ENCODE peak calls at places on chromosomes 6 and 20, in six cellular contexts. M is activated CD4-positive, alpha-beta memory T cell treated with anti-CD3 and anti-CD28 coated beads for 36 hours; J is SK-N-SH; F is NCI-H446; B is PC-3; A is foreskin fibroblast. S is an unnamed sample.

GRCh38 chr6:129749749-129750120 is 39.8 kb upstream of the ARHGAP18 start:
- DNase-seq in M (no peak), J (no peak), F (no peak), B (peak; percentile 76), A (peak; percentile 83), S (no peak)

GRCh38 chr20:36154696-36155628 is at the start of gene EPB41L1:
- DNase-seq in M (no peak), J (peak; percentile 73), F (no peak), B (peak; percentile 11), A (peak; percentile 62), S (peak; percentile 53)

GRCh38 chr6:116200619-116201249 is 53.1 kb downstream of the TSPYL4 start:
- DNase-seq in M (no peak), J (no peak), F (no peak), B (no peak), A (no peak), S (no peak)

GRCh38 chr6:90025418-90026089 is 131.3 kb downstream of the GJA10 start:
- DNase-seq in M (peak; percentile 77), J (peak; percentile 59), F (no peak), B (peak; percentile 87), A (peak; percentile 94), S (no peak)

GRCh38 chr6:89050155-89050554 is 30.4 kb upstream of the PNRC1 start:
- DNase-seq in M (no peak), J (no peak), F (no peak), B (no peak), A (peak; percentile 59), S (no peak)

GRCh38 chr6:31829633-31830492 is 2.3 kb downstream of the HSPA1B start:
- DNase-seq in M (no peak), J (no peak), F (peak; percentile 19), B (peak; percentile 65), A (peak; percentile 63), S (no peak)

GRCh38 chr20:46132705-46133120 is 14.6 kb downstream of the CD40 start:
- DNase-seq in M (peak; percentile 73), J (peak; percentile 88), F (no peak), B (peak; percentile 76), A (peak; percentile 79), S (peak; percentile 92)

GRCh38 chr6:3124667-3125066 is 6.2 kb downstream of the BPHL start:
- DNase-seq in M (no peak), J (no peak), F (no peak), B (no peak), A (no peak), S (no peak)

GRCh38 chr6:157486632-157487031 is 105.6 kb downstream of the ZDHHC14 start:
- DNase-seq in M (no peak), J (no peak), F (no peak), B (no peak), A (no peak), S (no peak)

GRCh38 chr6:122482750-122483080 is 11.1 kb upstream of the SERINC1 start:
- DNase-seq in M (no peak), J (no peak), F (no peak), B (no peak), A (no peak), S (no peak)

GRCh38 chr6:11606287-11606686 is 68.7 kb downstream of the TMEM170B start:
- DNase-seq in M (no peak), J (no peak), F (no peak), B (no peak), A (peak; percentile 46), S (no peak)

GRCh38 chr6:14084388-14084787 is 33.2 kb upstream of the CD83 start:
- DNase-seq in M (no peak), J (no peak), F (no peak), B (no peak), A (no peak), S (no peak)

GRCh38 chr6:36599791-36600209 is 5.6 kb downstream of the SRSF3 start:
- DNase-seq in M (peak; percentile 88), J (peak; percentile 51), F (no peak), B (no peak), A (peak; percentile 74), S (peak; percentile 47)

GRCh38 chr6:84422380-84422968 is 195.0 kb upstream of the CEP162 start:
- DNase-seq in M (peak; percentile 23), J (peak; percentile 12), F (peak; percentile 4), B (peak; percentile 18), A (no peak), S (peak; percentile 75)

GRCh38 chr6:40881501-40881900 is 157.5 kb downstream of the UNC5CL start:
- DNase-seq in M (no peak), J (no peak), F (no peak), B (no peak), A (no peak), S (no peak)

GRCh38 chr6:151452750-151453427 is 963 bp upstream of the RMND1 start:
- DNase-seq in M (peak; percentile 11), J (peak; percentile 23), F (no peak), B (peak; percentile 55), A (peak; percentile 67), S (no peak)

GRCh38 chr6:34490390-34491090 is 24.7 kb downstream of the PACSIN1 start:
- DNase-seq in M (no peak), J (no peak), F (no peak), B (no peak), A (no peak), S (peak; percentile 56)

GRCh38 chr6:134956676-134957075 is 6.8 kb upstream of the ALDH8A1 start:
- DNase-seq in M (no peak), J (no peak), F (no peak), B (no peak), A (no peak), S (no peak)

GRCh38 chr6:108484016-108484415 is 76.7 kb upstream of the FOXO3 start:
- DNase-seq in M (no peak), J (no peak), F (no peak), B (no peak), A (no peak), S (no peak)

GRCh38 chr6:21598662-21599061 is 5.1 kb downstream of the SOX4 start:
- DNase-seq in M (no peak), J (no peak), F (no peak), B (peak; percentile 19), A (peak; percentile 5), S (no peak)

GRCh38 chr6:47822856-47823554 is 41.2 kb downstream of the OPN5 start:
- DNase-seq in M (no peak), J (no peak), F (no peak), B (peak; percentile 32), A (no peak), S (no peak)

GRCh38 chr20:34717230-34718095 is 13.3 kb downstream of the TP53INP2 start:
- DNase-seq in M (no peak), J (no peak), F (no peak), B (no peak), A (no peak), S (no peak)

GRCh38 chr20:59645316-59645715 is 41.0 kb downstream of the PHACTR3 start:
- DNase-seq in M (no peak), J (no peak), F (no peak), B (no peak), A (no peak), S (no peak)

GRCh38 chr6:142342986-142343385 is 41.2 kb downstream of the ADGRG6 start:
- DNase-seq in M (no peak), J (no peak), F (no peak), B (peak; percentile 63), A (no peak), S (no peak)

GRCh38 chr6:116010400-116011095 is 50.1 kb downstream of the FRK start:
- DNase-seq in M (peak; percentile 65), J (peak; percentile 40), F (peak; percentile 63), B (peak; percentile 80), A (peak; percentile 89), S (peak; percentile 58)

GRCh38 chr6:160247457-160247883 is 11.2 kb downstream of the SLC22A2 start:
- DNase-seq in M (no peak), J (no peak), F (no peak), B (no peak), A (no peak), S (no peak)

GRCh38 chr6:22828179-22829062 is 259.1 kb downstream of the HDGFL1 start:
- DNase-seq in M (no peak), J (peak; percentile 72), F (no peak), B (peak; percentile 97), A (peak; percentile 95), S (peak; percentile 72)

GRCh38 chr20:62606551-62607201 is 35.6 kb upstream of the SLCO4A1 start:
- DNase-seq in M (no peak), J (no peak), F (no peak), B (no peak), A (peak; percentile 55), S (peak; percentile 62)

GRCh38 chr20:51594206-51594998 is 51.9 kb upstream of the NFATC2 start:
- DNase-seq in M (no peak), J (no peak), F (no peak), B (no peak), A (no peak), S (no peak)

GRCh38 chr6:105606871-105607421 is 204.1 kb upstream of the PREP start:
- DNase-seq in M (no peak), J (no peak), F (no peak), B (no peak), A (no peak), S (no peak)

GRCh38 chr6:25010917-25011625 is 75.3 kb upstream of the RIPOR2 start:
- DNase-seq in M (no peak), J (no peak), F (no peak), B (peak; percentile 65), A (peak; percentile 66), S (no peak)

GRCh38 chr6:31402324-31403282 is 792 bp upstream of the MICA start:
- DNase-seq in M (peak; percentile 58), J (no peak), F (no peak), B (peak; percentile 35), A (peak; percentile 61), S (no peak)

GRCh38 chr20:9235518-9235917 is 166.6 kb downstream of the PLCB4 start:
- DNase-seq in M (no peak), J (no peak), F (no peak), B (peak; percentile 83), A (peak; percentile 89), S (no peak)

GRCh38 chr6:98716341-98716740 is 118.0 kb upstream of the POU3F2 start:
- DNase-seq in M (no peak), J (no peak), F (no peak), B (no peak), A (no peak), S (no peak)

GRCh38 chr6:21022343-21023107 is 488.3 kb downstream of the CDKAL1 start:
- DNase-seq in M (no peak), J (no peak), F (no peak), B (peak; percentile 97), A (no peak), S (no peak)